ENCODE peak calls at places on chromosomes 1 and 21, in four cellular contexts. One of them, this sample, is unnamed. For H3K4me1 and H3K9me3, the result is how much of the 10 kb centered on the place peaks cover.

GRCh38 chr1:66537718-66538117 is 3.8 kb downstream of the SGIP1 start:
- DNase-seq in psoas muscle: no peak
- DNase-seq in breast epithelium: no peak
- DNase-seq in colonic mucosa: no peak
- DNase-seq in this sample: no peak

GRCh38 chr1:237004116-237004515 is at the start of gene MT1HL1:
- DNase-seq in psoas muscle: no peak
- DNase-seq in breast epithelium: no peak
- DNase-seq in colonic mucosa: no peak
- DNase-seq in this sample: no peak

GRCh38 chr1:201756411-201756810 is 72.5 kb upstream of the IPO9 start:
- DNase-seq in psoas muscle: no peak
- DNase-seq in breast epithelium: no peak
- DNase-seq in colonic mucosa: no peak
- DNase-seq in this sample: no peak

GRCh38 chr1:232880354-232880753 is 70.1 kb upstream of the NTPCR start:
- DNase-seq in psoas muscle: no peak
- DNase-seq in breast epithelium: no peak
- DNase-seq in colonic mucosa: peak
- DNase-seq in this sample: no peak

GRCh38 chr21:29025328-29025713 is 853 bp downstream of the USP16 start:
- DNase-seq in psoas muscle: no peak
- DNase-seq in breast epithelium: no peak
- DNase-seq in colonic mucosa: no peak
- DNase-seq in this sample: no peak

GRCh38 chr1:203151362-203152157 is 24.0 kb downstream of the ADORA1 start:
- DNase-seq in psoas muscle: no peak
- DNase-seq in breast epithelium: no peak
- DNase-seq in colonic mucosa: no peak
- DNase-seq in this sample: no peak

GRCh38 chr1:47523812-47524170 is 85.9 kb downstream of the FOXD2 start:
- DNase-seq in psoas muscle: no peak
- DNase-seq in breast epithelium: no peak
- DNase-seq in colonic mucosa: no peak
- DNase-seq in this sample: no peak

GRCh38 chr1:216686860-216687545 is 36.2 kb downstream of the ESRRG start:
- DNase-seq in psoas muscle: no peak
- DNase-seq in breast epithelium: no peak
- DNase-seq in colonic mucosa: no peak
- DNase-seq in this sample: no peak

GRCh38 chr1:64033667-64034215 is 169.7 kb upstream of the UBE2U start:
- DNase-seq in psoas muscle: no peak
- DNase-seq in breast epithelium: no peak
- DNase-seq in colonic mucosa: no peak
- DNase-seq in this sample: no peak

GRCh38 chr1:17053071-17053684 is 654 bp downstream of the SDHB start:
- DNase-seq in psoas muscle: no peak
- DNase-seq in breast epithelium: no peak
- DNase-seq in colonic mucosa: no peak
- DNase-seq in this sample: no peak

GRCh38 chr1:200381256-200381980 is 28.4 kb downstream of the ZNF281 start:
- DNase-seq in psoas muscle: no peak
- DNase-seq in breast epithelium: no peak
- DNase-seq in colonic mucosa: no peak
- DNase-seq in this sample: no peak

GRCh38 chr1:221573727-221574126 is 168.2 kb downstream of the DUSP10 start:
- DNase-seq in psoas muscle: peak
- DNase-seq in breast epithelium: no peak
- DNase-seq in colonic mucosa: no peak
- DNase-seq in this sample: no peak

GRCh38 chr1:237983507-237983906 is 92.8 kb upstream of the ZP4 start:
- DNase-seq in psoas muscle: no peak
- DNase-seq in breast epithelium: no peak
- DNase-seq in colonic mucosa: no peak
- DNase-seq in this sample: no peak

DNA sequence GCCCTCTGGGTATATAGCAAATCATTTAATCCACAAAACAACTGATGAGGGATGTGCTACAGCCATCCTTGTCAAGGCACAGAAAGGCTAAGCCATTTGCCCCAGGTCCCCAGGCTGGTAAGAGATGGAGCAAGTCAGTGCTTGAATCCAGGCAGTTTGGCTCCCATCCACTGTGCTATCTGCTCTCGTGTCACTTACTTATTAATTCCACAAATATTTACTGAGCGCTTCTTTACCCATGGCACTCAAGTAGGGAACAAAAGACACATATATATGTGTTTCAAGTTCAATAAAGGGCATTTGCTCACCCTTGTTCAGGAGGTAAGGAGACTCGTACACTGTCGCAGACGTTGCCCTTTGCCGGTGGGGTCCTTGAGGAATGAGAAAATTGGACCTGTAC is 38.6 kb upstream of the MPZL1 start:
- DNase-seq in psoas muscle: no peak
- DNase-seq in breast epithelium: no peak
- DNase-seq in colonic mucosa: no peak
- DNase-seq in this sample: no peak
- H3K4me1 ChIP-seq in psoas muscle: half or more
- H3K4me1 ChIP-seq in breast epithelium: under half
- H3K4me1 ChIP-seq in colonic mucosa: under half
- H3K4me1 ChIP-seq in this sample: under half

GRCh38 chr1:152479792-152480595 is 30.6 kb upstream of the LCE5A start:
- DNase-seq in psoas muscle: no peak
- DNase-seq in breast epithelium: no peak
- DNase-seq in colonic mucosa: peak
- DNase-seq in this sample: peak

DNA sequence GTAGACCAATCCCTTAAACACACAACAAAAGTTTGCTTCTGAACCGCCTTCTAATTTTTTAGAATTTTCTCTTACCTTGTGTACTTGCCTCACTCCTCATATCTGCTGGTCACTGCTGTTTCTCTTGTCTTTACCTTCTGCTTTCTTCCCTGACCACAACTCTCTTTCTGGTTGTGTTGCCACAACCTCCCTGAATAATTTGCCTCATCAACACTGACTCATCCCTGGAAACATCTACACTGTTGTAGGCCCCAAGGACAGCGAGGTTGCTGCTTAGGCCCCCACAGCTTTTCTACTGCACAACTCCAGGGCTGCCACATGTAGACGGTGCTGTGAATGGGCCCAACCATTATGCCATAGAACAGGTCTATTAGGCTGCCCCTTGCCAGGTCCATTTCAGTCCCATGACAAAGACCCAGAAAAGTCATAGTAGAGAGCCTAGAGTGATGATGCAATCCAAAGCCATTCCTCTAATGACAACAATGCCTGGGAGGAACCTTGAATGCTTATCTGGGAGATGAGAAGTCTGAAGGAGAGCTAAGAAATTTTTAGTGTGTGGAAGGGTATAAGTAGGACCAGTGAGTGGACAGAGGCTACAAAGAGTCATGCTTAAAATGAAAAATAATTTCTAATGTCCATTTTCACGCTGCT is 36.6 kb upstream of the LCE5A start:
- DNase-seq in psoas muscle: no peak
- DNase-seq in breast epithelium: no peak
- DNase-seq in colonic mucosa: no peak
- DNase-seq in this sample: no peak
- H3K9me3 ChIP-seq in psoas muscle: under half
- H3K9me3 ChIP-seq in breast epithelium: under half
- H3K9me3 ChIP-seq in colonic mucosa: under half
- H3K9me3 ChIP-seq in this sample: under half

GRCh38 chr1:183191833-183192232 is 5.8 kb downstream of the LAMC2 start:
- DNase-seq in psoas muscle: no peak
- DNase-seq in breast epithelium: no peak
- DNase-seq in colonic mucosa: no peak
- DNase-seq in this sample: peak
- H3K27ac ChIP-seq in psoas muscle: no peak
- H3K27ac ChIP-seq in breast epithelium: no peak
- H3K27ac ChIP-seq in colonic mucosa: no peak
- H3K27ac ChIP-seq in this sample: no peak

DNA sequence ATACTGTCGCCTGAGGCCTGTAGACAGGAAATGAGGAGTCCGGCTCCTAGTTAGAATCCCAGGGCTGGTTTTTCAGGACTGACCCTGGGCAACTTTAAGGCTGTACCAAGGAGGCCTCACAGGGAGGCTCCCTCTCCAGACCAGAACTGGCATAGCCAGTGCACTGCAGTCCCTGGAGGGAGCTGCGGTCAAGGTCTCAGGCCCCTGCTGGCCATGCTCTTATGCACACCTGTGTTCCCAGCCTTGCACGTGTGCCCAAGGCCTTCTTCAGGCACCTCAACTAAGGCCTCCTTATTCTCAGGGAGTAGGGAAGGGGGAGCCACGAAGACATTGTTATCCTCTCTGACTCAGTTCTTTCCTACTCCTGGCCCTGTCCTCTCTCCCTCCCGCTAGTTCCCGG is 22.0 kb upstream of the IFNAR1 start:
- DNase-seq in psoas muscle: no peak
- DNase-seq in breast epithelium: no peak
- DNase-seq in colonic mucosa: peak
- DNase-seq in this sample: no peak
- H3K4me1 ChIP-seq in psoas muscle: under half
- H3K4me1 ChIP-seq in breast epithelium: under half
- H3K4me1 ChIP-seq in colonic mucosa: under half
- H3K4me1 ChIP-seq in this sample: under half

DNA sequence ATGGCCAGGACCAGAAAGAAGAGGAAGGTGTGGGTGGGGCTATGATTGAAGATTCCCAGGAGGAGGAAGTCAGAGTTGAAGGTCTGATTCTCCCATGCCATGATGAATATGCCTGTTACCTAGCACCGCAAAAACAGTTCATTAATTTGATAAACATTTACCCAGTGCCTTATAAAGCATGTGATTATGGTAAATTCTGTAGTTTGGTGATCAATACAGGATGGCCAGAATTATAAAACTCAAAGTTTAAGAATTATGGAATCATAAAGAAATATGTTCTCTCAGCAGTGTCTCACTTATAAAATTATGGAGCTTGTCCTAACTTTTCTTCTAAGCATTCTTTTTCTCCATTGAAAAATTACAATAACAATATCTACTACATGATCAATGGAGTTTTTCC is at the start of gene OR2M7:
- DNase-seq in psoas muscle: no peak
- DNase-seq in breast epithelium: no peak
- DNase-seq in colonic mucosa: no peak
- DNase-seq in this sample: no peak
- H3K9me3 ChIP-seq in psoas muscle: under half
- H3K9me3 ChIP-seq in breast epithelium: under half
- H3K9me3 ChIP-seq in colonic mucosa: under half
- H3K9me3 ChIP-seq in this sample: under half

GRCh38 chr1:160578694-160579191 is 553 bp downstream of the CD84 start:
- DNase-seq in psoas muscle: no peak
- DNase-seq in breast epithelium: no peak
- DNase-seq in colonic mucosa: no peak
- DNase-seq in this sample: no peak

GRCh38 chr1:160576866-160577265 is 2.4 kb downstream of the CD84 start:
- DNase-seq in psoas muscle: no peak
- DNase-seq in breast epithelium: no peak
- DNase-seq in colonic mucosa: no peak
- DNase-seq in this sample: no peak

GRCh38 chr1:160577661-160578060 is 1.6 kb downstream of the CD84 start:
- DNase-seq in psoas muscle: no peak
- DNase-seq in breast epithelium: no peak
- DNase-seq in colonic mucosa: no peak
- DNase-seq in this sample: no peak

GRCh38 chr1:160579216-160579701 is at the start of gene CD84:
- DNase-seq in psoas muscle: no peak
- DNase-seq in breast epithelium: no peak
- DNase-seq in colonic mucosa: no peak
- DNase-seq in this sample: no peak

DNA sequence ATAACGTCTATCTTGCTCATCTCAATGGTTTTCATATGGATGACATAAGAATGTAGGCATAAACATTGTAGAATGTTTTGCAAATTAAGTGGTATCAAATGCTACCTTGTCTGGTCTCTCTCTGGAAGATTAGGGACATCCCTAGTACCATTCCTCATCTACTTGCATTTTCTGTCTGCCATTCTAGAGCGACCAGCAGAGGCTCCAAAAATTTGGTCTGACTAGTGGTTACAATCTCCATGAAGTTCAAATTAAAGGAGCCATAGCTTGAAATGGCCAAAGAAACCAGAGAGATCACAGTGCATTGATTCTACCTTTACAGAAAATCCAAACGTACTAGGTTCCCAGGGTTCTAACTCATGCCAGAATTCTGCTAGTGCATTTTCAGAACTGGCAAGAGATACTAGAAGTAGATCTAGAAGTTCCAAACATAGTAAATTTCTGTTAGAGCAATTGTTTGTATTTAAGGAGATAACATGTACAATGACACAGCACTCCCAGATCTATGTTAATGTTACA is 1.1 kb downstream of the CD84 start:
- DNase-seq in psoas muscle: no peak
- DNase-seq in breast epithelium: no peak
- DNase-seq in colonic mucosa: no peak
- DNase-seq in this sample: no peak
- H3K27ac ChIP-seq in psoas muscle: no peak
- H3K27ac ChIP-seq in breast epithelium: no peak
- H3K27ac ChIP-seq in colonic mucosa: peak
- H3K27ac ChIP-seq in this sample: no peak

GRCh38 chr1:84689514-84690396 is 506 bp downstream of the SSX2IP start:
- DNase-seq in psoas muscle: peak
- DNase-seq in breast epithelium: peak
- DNase-seq in colonic mucosa: peak
- DNase-seq in this sample: no peak
- H3K4me1 ChIP-seq in psoas muscle: under half
- H3K4me1 ChIP-seq in breast epithelium: under half
- H3K4me1 ChIP-seq in colonic mucosa: under half
- H3K4me1 ChIP-seq in this sample: under half

DNA sequence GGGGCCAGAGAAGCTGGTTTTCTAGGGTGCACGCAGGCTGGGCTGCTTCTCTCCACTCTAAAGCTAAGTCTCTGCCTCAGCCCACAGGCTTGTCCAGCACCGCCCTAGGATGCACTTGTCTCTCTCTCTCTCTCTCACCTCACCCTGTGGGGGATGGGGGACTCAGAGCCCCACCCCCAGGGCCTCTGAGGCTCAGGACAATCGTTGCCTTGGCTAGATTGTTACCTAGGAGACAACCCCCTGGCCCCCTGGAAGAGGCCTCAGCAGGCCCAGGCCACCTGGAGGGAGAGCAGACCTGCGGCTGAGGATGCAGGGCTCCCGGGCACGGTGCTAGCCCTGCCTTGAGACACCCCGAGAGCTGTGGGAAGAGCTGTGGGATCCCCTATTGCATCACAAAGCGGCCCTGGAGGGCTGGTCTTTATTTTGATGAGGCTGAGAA is at the start of gene ACTRT2:
- DNase-seq in psoas muscle: no peak
- DNase-seq in breast epithelium: peak
- DNase-seq in colonic mucosa: no peak
- DNase-seq in this sample: no peak
- H3K9me3 ChIP-seq in psoas muscle: under half
- H3K9me3 ChIP-seq in breast epithelium: under half
- H3K9me3 ChIP-seq in colonic mucosa: under half
- H3K9me3 ChIP-seq in this sample: under half

GRCh38 chr1:15370268-15370667 is 39.4 kb upstream of the EFHD2 start:
- DNase-seq in psoas muscle: no peak
- DNase-seq in breast epithelium: no peak
- DNase-seq in colonic mucosa: no peak
- DNase-seq in this sample: no peak
- H3K27ac ChIP-seq in psoas muscle: no peak
- H3K27ac ChIP-seq in breast epithelium: no peak
- H3K27ac ChIP-seq in colonic mucosa: no peak
- H3K27ac ChIP-seq in this sample: no peak